ENCODE peak calls at places on chromosomes 1 and 21, in four cellular contexts. V is neural crest cell, H is kidney epithelial cell, Y is thoracic aorta. R is an unnamed sample.

GRCh38 chr1:198169704-198170103 is 12.9 kb downstream of the NEK7 start:
- DNase-seq in V (no peak), H (no peak), Y (no peak), R (no peak)

GRCh38 chr1:58857673-58858343 is 74.0 kb upstream of the JUN start:
- DNase-seq in V (no peak), H (no peak), Y (no peak), R (no peak)

GRCh38 chr1:184892116-184892515 is 82.2 kb downstream of the NIBAN1 start:
- DNase-seq in V (no peak), H (no peak), Y (no peak), R (no peak)

GRCh38 chr1:81155131-81155530 is 645.6 kb upstream of the ADGRL2 start:
- DNase-seq in V (no peak), H (peak), Y (no peak), R (no peak)

GRCh38 chr1:43147625-43148319 is 24.3 kb downstream of the EBNA1BP2 start:
- DNase-seq in V (peak), H (peak), Y (peak), R (peak)

GRCh38 chr21:28431022-28431421 is 561.7 kb downstream of the LTN1 start:
- DNase-seq in V (no peak), H (no peak), Y (no peak), R (no peak)

GRCh38 chr1:65924471-65924870 is 131.8 kb downstream of the PDE4B start:
- DNase-seq in V (no peak), H (peak), Y (no peak), R (no peak)

GRCh38 chr1:119435061-119435460 is 20.1 kb downstream of the HSD3B2 start:
- DNase-seq in V (no peak), H (no peak), Y (no peak), R (no peak)

GRCh38 chr1:57623039-57623790 is 199.4 kb upstream of the DAB1 start:
- DNase-seq in V (peak), H (no peak), Y (no peak), R (peak)

GRCh38 chr1:65946960-65947359 is 154.3 kb downstream of the PDE4B start:
- DNase-seq in V (no peak), H (no peak), Y (no peak), R (no peak)

GRCh38 chr1:119822406-119822805 is 11.1 kb upstream of the REG4 start:
- DNase-seq in V (no peak), H (no peak), Y (no peak), R (no peak)

GRCh38 chr1:9363061-9363471 is 70.4 kb downstream of the SPSB1 start:
- DNase-seq in V (no peak), H (no peak), Y (no peak), R (no peak)

GRCh38 chr1:79497193-79497773 is 490.8 kb upstream of the ADGRL4 start:
- DNase-seq in V (peak), H (peak), Y (no peak), R (peak)

GRCh38 chr1:18948913-18949688 is 7.4 kb downstream of the IFFO2 start:
- DNase-seq in V (no peak), H (no peak), Y (no peak), R (peak)

GRCh38 chr1:161787355-161787754 is 21.2 kb downstream of the ATF6 start:
- DNase-seq in V (no peak), H (no peak), Y (no peak), R (no peak)

GRCh38 chr1:11444907-11445306 is 34.0 kb upstream of the DISP3 start:
- DNase-seq in V (no peak), H (no peak), Y (no peak), R (no peak)

GRCh38 chr21:34534522-34534921 is 22.5 kb upstream of the KCNE1 start:
- DNase-seq in V (no peak), H (no peak), Y (no peak), R (no peak)

GRCh38 chr1:228964178-228964819 is 229.0 kb downstream of the RHOU start:
- DNase-seq in V (no peak), H (peak), Y (no peak), R (peak)

GRCh38 chr1:178573330-178573729 is 60.4 kb downstream of the TEX35 start:
- DNase-seq in V (no peak), H (no peak), Y (no peak), R (no peak)

GRCh38 chr1:18253093-18253492 is 145.5 kb downstream of the IGSF21 start:
- DNase-seq in V (no peak), H (no peak), Y (no peak), R (no peak)

GRCh38 chr1:219755234-219755633 is 142.3 kb upstream of the ZC3H11B start:
- DNase-seq in V (no peak), H (no peak), Y (no peak), R (no peak)

GRCh38 chr1:58133562-58133961 is 413.0 kb downstream of the OMA1 start:
- DNase-seq in V (no peak), H (no peak), Y (no peak), R (no peak)

GRCh38 chr1:79568411-79568810 is 561.9 kb upstream of the ADGRL4 start:
- DNase-seq in V (no peak), H (no peak), Y (no peak), R (no peak)

GRCh38 chr1:62082456-62083363 is 111.9 kb upstream of the L1TD1 start:
- DNase-seq in V (peak), H (peak), Y (no peak), R (peak)

GRCh38 chr1:8169364-8170058 is 143.4 kb upstream of the ERRFI1 start:
- DNase-seq in V (no peak), H (peak), Y (no peak), R (peak)

GRCh38 chr1:200866521-200866920 is 6.3 kb upstream of the GPR25 start:
- DNase-seq in V (no peak), H (no peak), Y (no peak), R (no peak)

GRCh38 chr1:12386130-12386529 is 156.3 kb downstream of the VPS13D start:
- DNase-seq in V (no peak), H (peak), Y (no peak), R (peak)

GRCh38 chr1:23619299-23620188 is 60.2 kb upstream of the ID3 start:
- DNase-seq in V (no peak), H (peak), Y (no peak), R (peak)

DNA sequence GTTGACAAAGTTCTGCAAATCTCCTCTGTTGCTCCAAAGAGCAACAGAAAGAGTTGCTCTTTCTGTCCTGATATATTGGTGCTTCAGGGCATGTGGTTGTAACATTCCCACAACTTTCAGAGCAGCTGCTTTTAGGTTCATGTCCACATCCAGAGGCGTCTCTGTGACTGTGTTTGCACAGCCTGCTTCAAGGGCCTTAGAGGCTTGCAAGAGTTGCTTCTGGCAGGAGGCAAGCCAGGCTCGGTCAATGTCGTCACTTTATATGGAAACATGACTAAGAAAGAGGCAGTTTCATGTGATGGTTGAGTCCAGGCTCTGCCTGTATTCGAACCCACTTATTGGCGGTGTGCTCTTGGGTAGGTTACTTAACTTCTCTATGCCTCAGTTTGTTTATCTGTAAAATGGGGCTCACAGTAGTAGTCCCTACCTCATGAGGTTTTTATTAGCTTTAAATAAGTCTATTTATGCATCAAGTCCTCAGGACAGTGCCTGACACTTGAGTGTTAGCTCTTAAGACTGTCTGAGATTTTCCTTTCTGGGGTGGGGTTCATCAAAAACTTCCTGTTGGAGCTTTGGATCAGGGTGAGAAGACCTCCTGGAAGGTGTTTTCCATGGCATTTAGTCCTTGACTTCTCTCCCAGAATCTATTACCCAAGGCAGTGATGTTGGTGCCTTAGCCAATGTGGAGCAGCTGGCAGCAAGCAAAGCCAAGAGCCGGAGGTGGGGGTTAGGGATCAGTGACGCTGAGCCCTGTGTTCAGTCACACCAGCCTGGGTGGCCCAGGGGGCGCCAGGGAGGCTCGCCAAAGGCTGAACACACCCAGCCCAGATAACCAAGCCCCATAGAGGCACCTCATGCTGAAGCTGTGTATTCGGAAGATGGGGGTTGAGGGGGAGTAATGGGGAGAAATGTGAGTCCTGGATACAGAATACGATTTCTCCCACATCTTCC is 18.9 kb downstream of the LHX4 start:
- DNase-seq in V (no peak), H (no peak), Y (no peak), R (no peak)
- TF ChIP-seq CTCF in V (no peak), H (peak), Y (no peak), R (no peak)

DNA sequence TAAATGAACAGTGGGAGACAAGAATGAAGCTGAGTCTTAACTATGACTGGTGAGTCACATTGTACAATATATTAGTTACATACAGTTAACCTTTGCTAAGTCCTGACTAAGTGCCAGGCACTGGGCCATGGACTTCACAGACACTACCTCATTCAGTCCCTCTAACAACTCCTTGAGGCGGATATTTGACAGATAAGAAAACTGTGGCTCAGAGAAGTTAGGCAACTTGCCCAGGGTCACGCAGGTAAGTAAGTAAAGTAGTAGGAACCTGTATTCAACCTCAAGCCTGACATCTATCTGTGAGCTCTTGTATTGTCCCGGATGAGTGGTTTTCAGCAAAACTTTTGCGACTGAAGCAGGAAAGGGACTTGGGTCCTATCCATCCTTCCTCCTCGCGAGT is 62.1 kb downstream of the GNG12 start:
- DNase-seq in V (no peak), H (peak), Y (no peak), R (peak)
- TF ChIP-seq CTCF in V (no peak), H (no peak), Y (no peak), R (peak)

DNA sequence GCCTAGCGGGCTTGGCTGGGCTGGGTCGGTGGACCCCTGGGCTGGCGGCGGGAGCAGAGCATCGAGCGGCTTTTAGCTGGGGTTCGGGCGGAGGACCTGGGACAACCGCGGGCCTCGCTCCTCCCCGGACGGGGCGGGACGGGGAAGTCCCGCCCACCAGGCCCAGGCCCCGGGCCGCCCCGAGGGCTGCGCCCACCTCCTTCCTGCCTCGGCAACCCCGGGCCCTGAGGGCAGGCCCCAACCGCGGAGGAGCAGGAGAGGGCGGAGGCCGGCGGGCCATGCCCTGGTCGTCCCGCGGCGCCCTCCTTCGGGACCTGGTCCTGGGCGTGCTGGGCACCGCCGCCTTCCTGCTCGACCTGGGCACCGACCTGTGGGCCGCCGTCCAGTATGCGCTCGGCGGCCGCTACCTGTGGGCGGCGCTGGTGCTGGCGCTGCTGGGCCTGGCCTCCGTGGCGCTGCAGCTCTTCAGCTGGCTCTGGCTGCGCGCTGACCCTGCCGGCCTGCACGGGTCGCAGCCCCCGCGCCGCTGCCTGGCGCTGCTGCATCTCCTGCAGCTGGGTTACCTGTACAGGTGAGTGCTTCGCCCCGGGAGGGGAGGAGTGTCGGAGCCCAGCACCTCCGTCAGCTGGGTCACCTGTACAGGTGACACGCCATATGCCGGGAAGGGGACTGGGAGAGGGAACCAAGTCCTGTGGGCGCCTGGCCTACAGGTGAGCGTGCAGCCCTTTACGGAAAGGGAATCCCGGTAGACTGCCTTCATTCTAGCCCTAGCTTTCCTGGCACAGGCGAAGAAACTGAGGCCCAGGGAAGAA is at the start of gene XKR8:
- DNase-seq in V (peak), H (peak), Y (no peak), R (peak)
- TF ChIP-seq CTCF in V (peak), H (peak), Y (no peak), R (peak)

DNA sequence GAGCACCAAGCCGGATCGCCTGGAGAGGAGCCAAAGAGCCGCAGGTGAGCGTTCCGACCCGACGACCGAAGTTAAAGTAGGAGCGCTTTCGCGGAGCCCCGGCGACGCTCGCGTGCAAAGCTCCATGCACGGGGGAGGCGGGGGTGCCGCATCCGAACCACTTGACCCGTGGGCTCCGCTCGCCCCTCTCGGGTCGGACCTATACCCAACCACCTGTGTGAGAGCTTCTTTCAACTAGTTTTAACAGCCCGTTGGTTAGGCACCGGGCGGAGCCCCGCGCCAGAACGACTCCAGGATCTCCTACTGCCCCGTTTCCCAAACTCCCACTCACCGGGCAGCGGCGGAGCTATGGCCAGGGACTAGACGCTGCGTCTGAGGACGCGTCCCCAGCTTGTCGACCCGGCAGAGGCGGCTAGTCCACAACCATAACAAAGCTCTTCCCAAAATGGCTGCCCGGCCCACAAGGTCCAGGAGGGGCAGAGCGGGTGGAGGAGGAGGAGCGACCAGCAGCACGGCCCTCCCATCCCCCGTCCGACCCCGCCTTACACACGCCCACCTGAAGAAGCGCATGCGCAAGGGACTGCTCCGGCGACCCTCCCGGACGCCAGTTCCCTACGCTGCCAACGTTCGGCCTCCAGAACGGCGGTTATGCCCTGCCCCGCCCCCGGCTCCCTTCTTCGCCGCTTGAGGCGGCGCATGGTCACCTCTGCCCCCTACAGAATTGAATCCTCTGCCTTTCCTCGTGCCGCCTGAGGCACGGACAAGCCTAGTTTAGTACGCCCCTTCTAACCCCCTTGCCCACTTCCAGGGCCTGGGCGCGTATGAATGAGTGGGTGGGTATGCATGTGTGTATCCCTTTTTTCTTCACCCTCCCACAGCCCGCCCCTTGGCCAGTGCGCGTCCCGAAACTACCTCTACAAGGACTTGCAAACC is at the start of gene GPBP1L1:
- DNase-seq in V (peak), H (peak), Y (peak), R (peak)
- TF ChIP-seq CTCF in V (peak), H (no peak), Y (no peak), R (no peak)

GRCh38 chr1:115507256-115507589 is 134.5 kb upstream of the VANGL1 start:
- DNase-seq in V (peak), H (no peak), Y (no peak), R (no peak)
- TF ChIP-seq CTCF in V (peak), H (peak), Y (no peak), R (peak)

GRCh38 chr1:55955237-55955636 is 624.1 kb downstream of the PLPP3 start:
- DNase-seq in V (no peak), H (no peak), Y (no peak), R (no peak)
- TF ChIP-seq CTCF in V (no peak), H (no peak), Y (no peak), R (no peak)

GRCh38 chr1:231252336-231252735 is 11.3 kb downstream of the GNPAT start:
- DNase-seq in V (no peak), H (no peak), Y (no peak), R (no peak)
- TF ChIP-seq CTCF in V (no peak), H (no peak), Y (no peak), R (no peak)

GRCh38 chr1:117122297-117123025 is 912 bp upstream of the TRIM45 start:
- DNase-seq in V (no peak), H (no peak), Y (no peak), R (no peak)
- TF ChIP-seq CTCF in V (peak), H (no peak), Y (no peak), R (no peak)

GRCh38 chr1:210027994-210028393 is 90.0 kb downstream of the SYT14 start:
- DNase-seq in V (no peak), H (no peak), Y (no peak), R (no peak)

GRCh38 chr1:210022044-210022443 is 84.0 kb downstream of the SYT14 start:
- DNase-seq in V (no peak), H (no peak), Y (no peak), R (no peak)

GRCh38 chr1:210025870-210026269 is 87.9 kb downstream of the SYT14 start:
- DNase-seq in V (no peak), H (no peak), Y (no peak), R (no peak)

GRCh38 chr1:210024282-210024681 is 86.3 kb downstream of the SYT14 start:
- DNase-seq in V (no peak), H (no peak), Y (no peak), R (no peak)

GRCh38 chr1:210024996-210025395 is 87.0 kb downstream of the SYT14 start:
- DNase-seq in V (no peak), H (no peak), Y (no peak), R (no peak)
- TF ChIP-seq CTCF in V (no peak), H (no peak), Y (no peak), R (no peak)

DNA sequence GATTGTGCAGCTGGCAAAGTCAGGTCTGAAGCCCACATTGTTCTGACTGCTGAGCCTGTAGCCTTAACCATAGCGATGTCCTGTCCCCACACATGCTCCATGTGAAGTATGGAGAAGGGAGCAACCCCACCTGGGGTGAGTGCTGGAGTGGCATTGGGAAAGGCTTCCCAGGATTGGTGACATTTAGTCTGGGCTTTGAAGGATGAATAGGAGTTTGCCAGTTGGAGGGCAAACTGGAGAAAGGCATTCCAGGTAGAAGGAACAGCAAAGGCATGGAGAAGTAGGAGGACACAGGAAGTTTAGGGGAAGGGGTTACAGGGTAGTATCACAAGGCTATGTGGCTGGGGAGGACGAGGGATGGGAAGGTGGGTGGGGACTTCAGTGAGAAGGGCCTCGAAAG is 7.3 kb upstream of the LDLRAP1 start:
- DNase-seq in V (no peak), H (no peak), Y (no peak), R (no peak)
- TF ChIP-seq CTCF in V (no peak), H (no peak), Y (no peak), R (no peak)